ENCODE peak calls at places on chromosomes 11 and 22, in five cellular contexts. L is gastrocnemius medialis, C is body of pancreas, M is suprapubic skin, A is transverse colon. S is an unnamed sample.
A peak's percentile ranks its signal among the peaks of the same experiment; 100 is the strongest.

GRCh38 chr11:6402061-6402470 is 11.8 kb downstream of the SMPD1 start:
- DNase-seq in L (no peak), C (no peak), M (no peak), A (no peak), S (no peak)

GRCh38 chr22:19121631-19122142 is 525 bp downstream of the DGCR2 start:
- DNase-seq in L (peak; percentile 95), C (peak; percentile 81), M (no peak), A (peak; percentile 64), S (peak; percentile 50)

GRCh38 chr11:65425971-65426838 is 3.6 kb downstream of the NEAT1 start:
- DNase-seq in L (no peak), C (peak; percentile 47), M (peak; percentile 36), A (peak; percentile 60), S (no peak)

GRCh38 chr11:40094954-40095353 is 1364.5 kb downstream of the LRRC4C start:
- DNase-seq in L (no peak), C (no peak), M (no peak), A (no peak), S (no peak)

GRCh38 chr11:119342362-119343130 is 1.9 kb upstream of the C1QTNF5 start:
- DNase-seq in L (peak; percentile 18), C (no peak), M (no peak), A (no peak), S (no peak)

GRCh38 chr22:41833369-41834004 is 582 bp downstream of the SREBF2 start:
- DNase-seq in L (peak; percentile 41), C (peak; percentile 60), M (peak; percentile 80), A (peak; percentile 57), S (peak; percentile 30)

GRCh38 chr22:26579331-26579886 is 10.5 kb downstream of the TPST2 start:
- DNase-seq in L (no peak), C (no peak), M (no peak), A (peak; percentile 62), S (no peak)

GRCh38 chr11:122676638-122677037 is 21.1 kb downstream of the UBASH3B start:
- DNase-seq in L (no peak), C (no peak), M (no peak), A (no peak), S (no peak)

GRCh38 chr11:63745304-63746170 is 23.0 kb downstream of the ZFTA start:
- DNase-seq in L (no peak), C (no peak), M (no peak), A (no peak), S (no peak)

GRCh38 chr22:28142361-28142801 is 223.3 kb upstream of the PITPNB start:
- DNase-seq in L (no peak), C (no peak), M (no peak), A (no peak), S (peak; percentile 12)

GRCh38 chr11:12523180-12523924 is 146.0 kb downstream of the PARVA start:
- DNase-seq in L (no peak), C (no peak), M (no peak), A (no peak), S (no peak)

GRCh38 chr22:31262369-31263133 is 29.7 kb downstream of the PIK3IP1 start:
- DNase-seq in L (peak; percentile 94), C (no peak), M (no peak), A (no peak), S (no peak)

GRCh38 chr11:47248304-47248663 is 330 bp downstream of the ACP2 start:
- DNase-seq in L (no peak), C (no peak), M (no peak), A (no peak), S (no peak)

GRCh38 chr22:49705631-49706352 is 121.9 kb downstream of the BRD1 start:
- DNase-seq in L (no peak), C (no peak), M (no peak), A (no peak), S (no peak)

GRCh38 chr11:121722431-121723256 is 269.9 kb upstream of the SORL1-AS1 start:
- DNase-seq in L (peak; percentile 40), C (peak; percentile 80), M (peak; percentile 85), A (peak; percentile 47), S (peak; percentile 42)

GRCh38 chr22:29202231-29203192 is 3.2 kb upstream of the EMID1 start:
- DNase-seq in L (peak; percentile 41), C (no peak), M (no peak), A (peak; percentile 59), S (no peak)

GRCh38 chr11:2850366-2850765 is 35.2 kb downstream of the CDKN1C start:
- DNase-seq in L (no peak), C (no peak), M (no peak), A (no peak), S (no peak)

GRCh38 chr11:101686514-101686913 is 102.7 kb upstream of the TRPC6 start:
- DNase-seq in L (no peak), C (no peak), M (no peak), A (no peak), S (peak; percentile 10)

GRCh38 chr11:87463486-87464102 is 425.9 kb downstream of the TMEM135 start:
- DNase-seq in L (no peak), C (no peak), M (no peak), A (no peak), S (no peak)

GRCh38 chr11:8477151-8477550 is 116.9 kb downstream of the STK33 start:
- DNase-seq in L (no peak), C (no peak), M (no peak), A (no peak), S (no peak)

GRCh38 chr11:118436639-118437045 is 350 bp downstream of the KMT2A start:
- DNase-seq in L (no peak), C (peak; percentile 31), M (peak; percentile 72), A (peak; percentile 32), S (no peak)

GRCh38 chr22:33922268-33922667 is 2.0 kb upstream of the LARGE1 start:
- DNase-seq in L (peak; percentile 26), C (peak; percentile 46), M (peak; percentile 72), A (peak; percentile 39), S (peak; percentile 30)

GRCh38 chr11:102186836-102187235 is 76.6 kb downstream of the YAP1 start:
- DNase-seq in L (no peak), C (no peak), M (no peak), A (no peak), S (no peak)

GRCh38 chr11:126355324-126355925 is at the start of gene ST3GAL4:
- DNase-seq in L (peak; percentile 43), C (peak; percentile 68), M (peak; percentile 80), A (peak; percentile 72), S (peak; percentile 60)

GRCh38 chr11:119375629-119376196 is 5.8 kb downstream of the USP2 start:
- DNase-seq in L (peak; percentile 88), C (peak; percentile 79), M (peak; percentile 69), A (peak; percentile 55), S (no peak)

GRCh38 chr11:69524991-69525411 is 43.5 kb downstream of the LINC01488 start:
- DNase-seq in L (no peak), C (no peak), M (peak; percentile 56), A (no peak), S (no peak)

GRCh38 chr11:10303558-10304363 is 1.1 kb upstream of the ADM start:
- DNase-seq in L (peak; percentile 60), C (peak; percentile 38), M (peak; percentile 75), A (peak; percentile 74), S (peak; percentile 60)

GRCh38 chr11:129968611-129969419 is 33.8 kb downstream of the PRDM10 start:
- DNase-seq in L (no peak), C (no peak), M (no peak), A (no peak), S (no peak)

GRCh38 chr11:46363455-46363920 is 16.2 kb downstream of the DGKZ start:
- DNase-seq in L (peak; percentile 98), C (no peak), M (no peak), A (no peak), S (no peak)

GRCh38 chr11:122189259-122189658 is 73.2 kb upstream of the BLID start:
- DNase-seq in L (no peak), C (no peak), M (no peak), A (no peak), S (no peak)

GRCh38 chr11:77467993-77468392 is 5.9 kb downstream of the PAK1 start:
- DNase-seq in L (no peak), C (no peak), M (no peak), A (no peak), S (no peak)

GRCh38 chr11:614583-615452 is 932 bp downstream of the IRF7 start:
- DNase-seq in L (peak; percentile 80), C (peak; percentile 64), M (peak; percentile 73), A (peak; percentile 61), S (peak; percentile 49)

GRCh38 chr22:27790396-27791216 is 10.9 kb downstream of the MN1 start:
- DNase-seq in L (peak; percentile 76), C (no peak), M (no peak), A (no peak), S (no peak)

GRCh38 chr11:93053864-93054263 is 84.4 kb downstream of the MTNR1B start:
- DNase-seq in L (no peak), C (no peak), M (no peak), A (no peak), S (no peak)

GRCh38 chr22:47710135-47710534 is 947.7 kb downstream of the TBC1D22A start:
- DNase-seq in L (no peak), C (no peak), M (no peak), A (no peak), S (no peak)
- TF ChIP-seq POLR2A in L (no peak), C (no peak), M (no peak), A (no peak), S (no peak)

GRCh38 chr22:17368727-17369552 is at the start of gene CECR2:
- DNase-seq in L (peak; percentile 78), C (peak; percentile 52), M (no peak), A (peak; percentile 21), S (no peak)
- TF ChIP-seq POLR2A in L (peak; percentile 50), C (peak; percentile 22), M (no peak), A (no peak), S (no peak)

DNA sequence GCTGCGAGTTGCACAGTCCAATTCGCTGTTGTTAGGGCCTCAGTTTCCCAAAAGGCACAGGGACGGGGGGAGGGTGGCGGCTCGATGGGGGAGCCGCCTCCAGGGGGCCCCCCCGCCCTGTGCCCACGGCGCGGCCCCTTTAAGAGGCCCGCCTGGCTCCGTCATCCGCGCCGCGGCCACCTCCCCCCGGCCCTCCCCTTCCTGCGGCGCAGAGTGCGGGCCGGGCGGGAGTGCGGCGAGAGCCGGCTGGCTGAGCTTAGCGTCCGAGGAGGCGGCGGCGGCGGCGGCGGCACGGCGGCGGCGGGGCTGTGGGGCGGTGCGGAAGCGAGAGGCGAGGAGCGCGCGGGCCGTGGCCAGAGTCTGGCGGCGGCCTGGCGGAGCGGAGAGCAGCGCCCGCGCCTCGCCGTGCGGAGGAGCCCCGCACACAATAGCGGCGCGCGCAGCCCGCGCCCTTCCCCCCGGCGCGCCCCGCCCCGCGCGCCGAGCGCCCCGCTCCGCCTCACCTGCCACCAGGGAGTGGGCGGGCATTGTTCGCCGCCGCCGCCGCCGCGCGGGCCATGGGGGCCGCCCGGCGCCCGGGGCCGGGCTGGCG is at the start of gene BCR:
- DNase-seq in L (peak; percentile 27), C (peak; percentile 82), M (peak; percentile 72), A (peak; percentile 82), S (peak; percentile 58)
- TF ChIP-seq POLR2A in L (peak; percentile 73), C (peak; percentile 19), M (peak; percentile 21), A (no peak), S (peak; percentile 71)

GRCh38 chr11:67255353-67255752 is 10.9 kb upstream of the GRK2 start:
- DNase-seq in L (no peak), C (no peak), M (no peak), A (no peak), S (no peak)

GRCh38 chr11:67252831-67253239 is 13.4 kb upstream of the GRK2 start:
- DNase-seq in L (peak; percentile 47), C (no peak), M (no peak), A (no peak), S (no peak)

GRCh38 chr11:67254768-67255167 is 11.5 kb upstream of the GRK2 start:
- DNase-seq in L (no peak), C (no peak), M (peak; percentile 41), A (no peak), S (no peak)

GRCh38 chr11:67255864-67256263 is 10.4 kb upstream of the GRK2 start:
- DNase-seq in L (no peak), C (no peak), M (no peak), A (no peak), S (no peak)

GRCh38 chr11:67253872-67254624 is 12.2 kb upstream of the GRK2 start:
- DNase-seq in L (peak; percentile 9), C (no peak), M (no peak), A (no peak), S (no peak)
- TF ChIP-seq POLR2A in L (no peak), C (no peak), M (no peak), A (no peak), S (no peak)

S was measured in prostate gland.